ENCODE peak calls at places on chromosomes 6 and 20, in five cellular contexts. X is upper lobe of right lung, W is body of pancreas, Q is foreskin fibroblast, T is fibroblast of mammary gland. Z is an unnamed sample.

GRCh38 chr6:87747646-87748045 is 45.6 kb upstream of the AKIRIN2 start:
- DNase-seq in X (no peak), W (no peak), Q (no peak), T (no peak), Z (no peak)

GRCh38 chr6:15901141-15902115 is 227.5 kb upstream of the MYLIP start:
- DNase-seq in X (no peak), W (peak), Q (no peak), T (no peak), Z (no peak)

GRCh38 chr6:39053016-39053595 is 4.5 kb downstream of the GLP1R start:
- DNase-seq in X (peak), W (no peak), Q (no peak), T (no peak), Z (no peak)

GRCh38 chr20:47502271-47502730 is 614 bp downstream of the NCOA3 start:
- DNase-seq in X (peak), W (peak), Q (peak), T (no peak), Z (peak)

GRCh38 chr20:20856956-20857355 is 144.5 kb upstream of the RALGAPA2 start:
- DNase-seq in X (no peak), W (no peak), Q (no peak), T (no peak), Z (no peak)

GRCh38 chr6:122049341-122049740 is 350.1 kb upstream of the HSF2 start:
- DNase-seq in X (no peak), W (no peak), Q (peak), T (peak), Z (no peak)

GRCh38 chr6:42022755-42023384 is 27.5 kb upstream of the TAF8 start:
- DNase-seq in X (no peak), W (no peak), Q (no peak), T (no peak), Z (no peak)

GRCh38 chr20:42938486-42939205 is 251.1 kb downstream of the PTPRT start:
- DNase-seq in X (no peak), W (no peak), Q (no peak), T (no peak), Z (no peak)

GRCh38 chr6:155406801-155407200 is 48.8 kb downstream of the NOX3 start:
- DNase-seq in X (no peak), W (no peak), Q (no peak), T (no peak), Z (no peak)
- TF ChIP-seq CTCF in X (no peak), W (no peak), Q (no peak), T (no peak), Z (peak)

DNA sequence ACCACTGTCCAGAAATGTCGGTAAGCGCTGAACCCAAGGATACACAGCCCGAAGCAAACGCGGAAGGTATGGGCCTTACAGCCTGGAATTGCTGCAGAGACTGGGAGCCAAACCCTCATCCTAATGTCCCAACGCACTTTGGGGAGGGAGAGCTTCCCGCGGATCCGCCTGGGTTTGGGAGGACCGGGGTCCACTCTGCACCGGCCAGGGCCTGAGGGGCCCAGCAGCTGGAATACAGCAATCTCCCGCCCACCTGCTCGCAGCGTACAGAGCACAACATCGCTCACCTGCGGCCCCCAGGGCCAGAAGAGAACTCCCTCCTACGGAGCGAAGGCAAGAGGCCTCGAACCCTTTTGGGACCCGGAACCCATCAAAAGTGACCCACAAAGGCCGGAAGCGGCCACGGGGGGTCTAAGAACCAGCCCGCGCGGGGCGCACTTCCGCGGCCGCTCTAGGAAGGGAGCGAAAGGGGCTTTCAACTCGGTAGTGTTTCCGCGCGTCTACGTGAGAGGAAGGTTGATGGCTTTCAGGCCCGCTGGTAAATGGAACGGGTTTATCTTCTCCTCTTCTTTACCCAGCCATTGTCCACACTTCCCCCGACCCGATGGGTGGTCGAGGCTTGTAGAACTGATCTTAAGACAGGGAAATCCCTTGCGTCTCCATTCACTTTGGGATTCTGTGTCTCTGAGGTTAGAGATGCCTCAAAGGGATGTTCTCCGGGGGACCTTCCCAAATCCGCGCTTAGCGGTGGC is at the start of gene ZSCAN12:
- DNase-seq in X (peak), W (peak), Q (peak), T (peak), Z (peak)
- TF ChIP-seq CTCF in X (peak), W (no peak), Q (peak), T (peak), Z (peak)

GRCh38 chr6:150730801-150731445 is 131.2 kb downstream of the PLEKHG1 start:
- DNase-seq in X (no peak), W (no peak), Q (peak), T (no peak), Z (no peak)

GRCh38 chr6:150735340-150735851 is 130.1 kb upstream of the MTHFD1L start:
- DNase-seq in X (no peak), W (no peak), Q (no peak), T (no peak), Z (no peak)

GRCh38 chr6:150734235-150734634 is 131.3 kb upstream of the MTHFD1L start:
- DNase-seq in X (no peak), W (no peak), Q (no peak), T (no peak), Z (no peak)

GRCh38 chr6:150733726-150734125 is 131.8 kb upstream of the MTHFD1L start:
- DNase-seq in X (no peak), W (no peak), Q (no peak), T (no peak), Z (no peak)

DNA sequence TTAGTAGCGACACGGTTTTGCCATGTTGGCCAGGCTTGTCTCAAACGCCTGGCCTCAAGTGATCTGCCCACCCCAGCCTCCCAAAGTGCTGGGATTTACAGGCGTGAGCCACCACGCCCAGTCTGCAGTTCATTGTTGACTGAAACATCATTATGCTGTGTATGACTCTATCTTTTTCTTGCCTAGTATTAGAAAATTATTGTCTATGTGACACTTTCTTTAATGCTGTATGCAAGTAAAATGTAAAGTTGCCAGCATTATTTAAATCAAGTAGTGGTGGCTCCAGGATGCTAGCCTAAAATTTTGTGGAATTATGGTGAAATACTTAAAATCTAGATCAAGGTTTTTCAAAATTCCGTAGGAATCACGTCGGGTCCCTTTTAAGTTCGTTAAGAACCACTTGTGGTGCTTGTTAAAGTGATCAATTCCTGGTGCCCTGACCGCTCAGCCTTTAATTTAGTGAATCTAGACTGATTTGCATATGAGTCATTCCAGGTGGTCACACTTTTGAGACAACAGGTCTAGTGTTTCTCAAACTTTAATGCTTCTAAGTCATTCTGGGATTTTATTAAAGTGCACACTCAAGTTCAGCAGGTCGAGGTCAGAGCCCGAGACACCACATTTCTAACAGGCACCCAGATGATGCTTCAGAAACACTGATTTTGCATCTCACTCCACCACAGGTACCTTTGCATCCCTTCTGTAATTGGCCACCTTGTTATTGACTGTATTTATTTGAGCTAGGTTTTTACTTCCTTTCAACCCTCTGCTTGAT is 132.6 kb upstream of the MTHFD1L start:
- DNase-seq in X (no peak), W (no peak), Q (no peak), T (no peak), Z (no peak)
- TF ChIP-seq CTCF in X (no peak), W (no peak), Q (no peak), T (no peak), Z (no peak)

DNA sequence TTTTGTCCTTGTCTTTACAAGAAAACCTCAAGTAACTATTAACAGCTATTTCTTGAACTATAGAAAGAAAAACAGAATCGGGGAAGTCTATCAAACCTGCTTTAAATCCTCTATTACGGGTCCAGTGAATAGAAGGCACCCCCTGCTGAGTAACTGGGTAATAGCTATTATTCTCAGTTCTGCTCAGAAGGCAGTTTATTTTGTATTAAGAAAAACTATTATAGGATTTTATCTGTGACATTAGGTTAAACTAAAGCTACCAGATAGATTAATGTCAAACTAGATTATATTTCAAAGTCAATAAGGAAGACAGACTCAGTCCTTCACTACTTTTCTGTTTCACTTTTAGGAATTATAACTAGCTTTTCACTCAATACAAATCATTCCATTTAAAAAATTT is 93.7 kb downstream of the DST start:
- DNase-seq in X (no peak), W (peak), Q (no peak), T (peak), Z (no peak)
- TF ChIP-seq CTCF in X (peak), W (no peak), Q (peak), T (peak), Z (no peak)